ENCODE peak calls at places on chromosomes 3 and 15, in nine cellular contexts. X is neural crest cell; A is CD8-positive, alpha-beta T cell; B is mesothelial cell of epicardium; H is upper lobe of right lung; U is endodermal cell; R is SK-N-SH; K is IMR-90; W is MCF 10A. T is an unnamed sample.
A peak's percentile ranks its signal among the peaks of the same experiment; 100 is the strongest.

GRCh38 chr15:95208988-95209387 is 977.6 kb downstream of the MCTP2 start:
- DNase-seq in A (no peak), U (no peak), W (no peak), X (no peak), R (no peak), H (no peak), K (peak; percentile 31), B (no peak), T (no peak)

GRCh38 chr15:35705885-35706590 is 160.1 kb upstream of the DPH6 start:
- DNase-seq in R (no peak), B (no peak), K (peak; percentile 40), A (no peak), H (no peak), W (no peak), X (no peak), U (no peak), T (no peak)

GRCh38 chr3:10390641-10391373 is 69.9 kb upstream of the SEC13 start:
- DNase-seq in W (no peak), U (no peak), R (no peak), K (no peak), B (no peak), X (no peak), H (no peak), A (no peak), T (no peak)

GRCh38 chr3:9690451-9691450 is 12.9 kb upstream of the CPNE9 start:
- DNase-seq in W (no peak), K (no peak), H (no peak), U (no peak), B (no peak), A (no peak), X (no peak), R (peak; percentile 34), T (no peak)

GRCh38 chr3:59313365-59313764 is 263.5 kb upstream of the CFAP20DC start:
- DNase-seq in B (no peak), A (peak; percentile 20), K (peak; percentile 13), R (peak; percentile 27), H (peak; percentile 69), U (peak; percentile 90), X (peak; percentile 27), W (peak; percentile 70), T (peak; percentile 21)

GRCh38 chr15:57667171-57667924 is 39.2 kb upstream of the POLR2M start:
- DNase-seq in W (peak; percentile 73), A (no peak), R (peak; percentile 42), B (peak; percentile 58), H (no peak), K (peak; percentile 71), X (no peak), U (no peak), T (no peak)

GRCh38 chr3:142501004-142501926 is 53.4 kb upstream of the XRN1 start:
- DNase-seq in W (peak; percentile 42), U (no peak), B (no peak), A (no peak), X (no peak), R (no peak), K (peak; percentile 89), H (no peak), T (no peak)

GRCh38 chr3:140472621-140473020 is 205.2 kb upstream of the TRIM42 start:
- DNase-seq in W (peak; percentile 8), A (no peak), U (no peak), X (no peak), H (no peak), B (no peak), R (no peak), K (no peak), T (no peak)

GRCh38 chr3:31106204-31106603 is 211.7 kb upstream of the GADL1 start:
- DNase-seq in K (peak; percentile 74), W (peak; percentile 98), A (no peak), X (no peak), R (no peak), B (no peak), H (no peak), U (no peak), T (no peak)

GRCh38 chr3:56930706-56931105 is 129.0 kb upstream of the ARHGEF3 start:
- DNase-seq in X (no peak), W (peak; percentile 44), A (no peak), R (no peak), H (no peak), K (no peak), U (no peak), B (no peak), T (no peak)

GRCh38 chr3:97576221-97576620 is 188.3 kb upstream of the ARL6 start:
- DNase-seq in R (no peak), A (no peak), B (no peak), H (no peak), W (no peak), U (no peak), X (no peak), K (no peak), T (no peak)
- TF ChIP-seq CTCF in R (no peak), A (no peak), B (no peak), H (no peak), W (no peak), U (no peak), X (no peak), K (no peak), T (no peak)

GRCh38 chr3:162492446-162493081 is 996.0 kb downstream of the OTOL1 start:
- DNase-seq in B (no peak), R (no peak), U (no peak), X (no peak), K (peak; percentile 84), W (peak; percentile 22), H (no peak), A (no peak), T (no peak)

GRCh38 chr3:162491957-162492356 is 995.3 kb downstream of the OTOL1 start:
- DNase-seq in K (peak; percentile 36), U (no peak), W (peak; percentile 42), R (no peak), A (no peak), X (no peak), H (no peak), B (no peak), T (no peak)

GRCh38 chr3:162487138-162487537 is 990.5 kb downstream of the OTOL1 start:
- DNase-seq in A (no peak), H (no peak), X (no peak), K (peak; percentile 0), U (no peak), R (no peak), B (no peak), W (peak; percentile 25), T (no peak)

GRCh38 chr3:162489853-162490252 is 993.2 kb downstream of the OTOL1 start:
- DNase-seq in X (no peak), U (no peak), B (no peak), A (no peak), K (no peak), W (no peak), H (no peak), R (no peak), T (no peak)
- TF ChIP-seq CTCF in X (peak; percentile 35), U (peak; percentile 58), B (no peak), A (no peak), K (no peak), W (no peak), H (no peak), R (peak; percentile 41), T (no peak)

DNA sequence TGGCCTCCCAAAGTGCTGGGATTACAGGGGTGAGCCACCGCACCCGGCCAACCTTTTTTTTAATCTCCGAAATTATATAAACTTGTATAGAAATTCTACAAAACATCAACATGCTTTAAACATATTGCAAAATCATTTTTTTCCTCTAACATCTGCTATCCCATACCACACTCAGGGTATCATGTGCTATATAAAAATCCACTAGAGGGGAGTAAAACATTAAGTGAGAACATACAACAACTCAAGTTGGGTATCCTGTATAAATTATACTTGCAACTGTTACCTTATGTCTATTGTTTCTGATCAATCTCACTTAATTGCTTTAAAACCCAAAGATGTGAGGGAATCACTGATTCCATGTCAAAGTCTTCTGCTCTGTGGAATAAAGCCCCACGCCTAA is 71.9 kb upstream of the FBN1 start:
- DNase-seq in W (no peak), A (no peak), R (no peak), U (no peak), B (no peak), K (peak; percentile 59), H (no peak), X (no peak), T (no peak)
- TF ChIP-seq CTCF in W (no peak), A (no peak), R (peak; percentile 43), U (peak; percentile 58), B (no peak), K (peak; percentile 62), H (no peak), X (no peak), T (no peak)

GRCh38 chr3:32336123-32336518 is 55.5 kb upstream of the CMTM7 start:
- DNase-seq in B (peak; percentile 40), K (no peak), W (no peak), U (no peak), X (no peak), H (no peak), A (no peak), R (no peak), T (no peak)
- TF ChIP-seq CTCF in B (no peak), K (no peak), W (no peak), U (no peak), X (no peak), H (no peak), A (no peak), R (no peak), T (no peak)

GRCh38 chr3:109050591-109051167 is 67.3 kb downstream of the MORC1 start:
- DNase-seq in H (no peak), U (peak; percentile 56), B (no peak), X (no peak), K (peak; percentile 19), R (peak; percentile 20), A (peak; percentile 7), W (peak; percentile 59), T (no peak)
- TF ChIP-seq CTCF in H (peak; percentile 52), U (peak; percentile 84), B (peak; percentile 48), X (peak; percentile 68), K (peak; percentile 55), R (peak; percentile 78), A (peak; percentile 41), W (peak; percentile 18), T (peak; percentile 37)

DNA sequence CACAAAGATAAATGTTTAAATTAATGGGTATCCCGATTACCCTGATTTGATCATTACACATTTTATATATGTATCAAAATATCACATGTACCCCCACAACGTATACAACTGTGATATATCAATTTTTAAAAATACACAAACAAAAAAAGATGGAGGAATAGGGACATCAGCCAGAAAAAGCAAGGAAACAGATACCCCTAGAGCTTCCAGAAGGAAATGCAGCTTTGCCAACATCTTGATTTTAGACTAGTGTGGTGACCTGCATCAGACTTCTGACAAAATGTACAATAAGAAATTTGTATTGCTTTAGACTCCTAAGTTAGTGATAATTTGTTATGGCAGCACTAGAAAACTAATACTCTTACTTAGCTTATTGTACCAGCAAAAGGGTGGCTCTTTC is 483.8 kb downstream of the TUSC7 start:
- DNase-seq in B (no peak), A (no peak), W (peak; percentile 11), K (no peak), U (no peak), X (no peak), R (no peak), H (no peak), T (no peak)
- TF ChIP-seq CTCF in B (no peak), A (no peak), W (no peak), K (peak; percentile 25), U (peak; percentile 76), X (peak; percentile 52), R (peak; percentile 56), H (no peak), T (no peak)

GRCh38 chr3:196008929-196009328 is 73.0 kb downstream of the TFRC start:
- DNase-seq in U (no peak), H (no peak), W (no peak), X (no peak), A (no peak), K (no peak), B (no peak), R (no peak), T (no peak)
- TF ChIP-seq CTCF in U (no peak), H (no peak), W (no peak), X (no peak), A (no peak), K (no peak), B (no peak), R (no peak), T (no peak)

T was measured in natural killer cell.